ENCODE peak calls at places on chromosomes 3 and 15, in five cellular contexts. H is uterus, F is OCI-LY7, D is stomach, X is body of pancreas. G is an unnamed sample.
A peak's percentile ranks its signal among the peaks of the same experiment; 100 is the strongest.

GRCh38 chr15:48185527-48185926 is 5.9 kb upstream of the CTXN2 start:
- DNase-seq in H (no peak), F (no peak), D (no peak), X (no peak), G (no peak)

GRCh38 chr3:23657647-23658046 is 148.1 kb upstream of the UBE2E1 start:
- DNase-seq in H (no peak), F (no peak), D (no peak), X (no peak), G (no peak)

GRCh38 chr15:101037090-101037830 is 118.1 kb downstream of the LRRK1 start:
- DNase-seq in H (no peak), F (no peak), D (peak; percentile 2), X (no peak), G (peak; percentile 40)

GRCh38 chr15:69607101-69607500 is 154.5 kb downstream of the RPLP1 start:
- DNase-seq in H (no peak), F (no peak), D (no peak), X (no peak), G (peak; percentile 80)

GRCh38 chr3:52193059-52193458 is 4.9 kb upstream of the ALAS1 start:
- DNase-seq in H (peak; percentile 60), F (no peak), D (no peak), X (no peak), G (no peak)

GRCh38 chr3:48598323-48599076 is 3.4 kb upstream of the COL7A1 start:
- DNase-seq in H (peak; percentile 77), F (no peak), D (no peak), X (no peak), G (peak; percentile 93)

GRCh38 chr15:63090502-63091286 is 31.0 kb upstream of the LACTB start:
- DNase-seq in H (no peak), F (no peak), D (no peak), X (no peak), G (no peak)

GRCh38 chr3:50428007-50428633 is 68.8 kb upstream of the TMEM115 start:
- DNase-seq in H (no peak), F (no peak), D (no peak), X (no peak), G (no peak)

GRCh38 chr3:147422934-147423599 is 13.9 kb downstream of the ZIC1 start:
- DNase-seq in H (no peak), F (no peak), D (no peak), X (no peak), G (no peak)

GRCh38 chr3:140552898-140553297 is 125.0 kb upstream of the TRIM42 start:
- DNase-seq in H (no peak), F (no peak), D (no peak), X (no peak), G (peak; percentile 21)

GRCh38 chr15:92023971-92024370 is 170.5 kb downstream of the SLCO3A1 start:
- DNase-seq in H (no peak), F (no peak), D (no peak), X (no peak), G (no peak)

GRCh38 chr15:101349497-101349951 is 54.5 kb upstream of the SNRPA1 start:
- DNase-seq in H (no peak), F (no peak), D (no peak), X (no peak), G (no peak)

GRCh38 chr3:71135373-71136088 is 448.0 kb downstream of the FOXP1 start:
- DNase-seq in H (no peak), F (peak; percentile 8), D (peak; percentile 72), X (peak; percentile 57), G (no peak)

GRCh38 chr3:103112273-103112672 is 677.5 kb downstream of the ZPLD1 start:
- DNase-seq in H (no peak), F (no peak), D (no peak), X (no peak), G (no peak)

GRCh38 chr3:14616606-14617507 is 34.7 kb upstream of the CCDC174 start:
- DNase-seq in H (no peak), F (no peak), D (no peak), X (no peak), G (no peak)

GRCh38 chr3:49769516-49769915 is 16.8 kb downstream of the IP6K1 start:
- DNase-seq in H (no peak), F (no peak), D (no peak), X (no peak), G (no peak)

GRCh38 chr3:170621256-170621655 is 35.4 kb upstream of the SLC7A14 start:
- DNase-seq in H (no peak), F (no peak), D (no peak), X (no peak), G (no peak)

GRCh38 chr3:170622369-170623159 is 36.7 kb upstream of the SLC7A14 start:
- DNase-seq in H (peak; percentile 44), F (no peak), D (no peak), X (no peak), G (no peak)

GRCh38 chr3:170623524-170623923 is 37.6 kb upstream of the SLC7A14 start:
- DNase-seq in H (no peak), F (no peak), D (no peak), X (no peak), G (no peak)
- TF ChIP-seq CTCF in H (no peak), F (no peak), D (no peak), X (no peak), G (no peak)

GRCh38 chr3:116339441-116340028 is 105.8 kb downstream of the LSAMP start:
- DNase-seq in H (no peak), F (no peak), D (no peak), X (peak; percentile 10), G (no peak)
- H3K27ac ChIP-seq in H (no peak overlapping the region), F (no peak overlapping the region), D (no peak overlapping the region), X (no peak overlapping the region), G (no peak overlapping the region)

GRCh38 chr3:182644800-182645433 is 148.4 kb upstream of the ATP11B start:
- DNase-seq in H (no peak), F (no peak), D (no peak), X (no peak), G (no peak)

GRCh38 chr3:182651461-182651860 is 141.8 kb upstream of the ATP11B start:
- DNase-seq in H (no peak), F (no peak), D (no peak), X (no peak), G (no peak)

DNA sequence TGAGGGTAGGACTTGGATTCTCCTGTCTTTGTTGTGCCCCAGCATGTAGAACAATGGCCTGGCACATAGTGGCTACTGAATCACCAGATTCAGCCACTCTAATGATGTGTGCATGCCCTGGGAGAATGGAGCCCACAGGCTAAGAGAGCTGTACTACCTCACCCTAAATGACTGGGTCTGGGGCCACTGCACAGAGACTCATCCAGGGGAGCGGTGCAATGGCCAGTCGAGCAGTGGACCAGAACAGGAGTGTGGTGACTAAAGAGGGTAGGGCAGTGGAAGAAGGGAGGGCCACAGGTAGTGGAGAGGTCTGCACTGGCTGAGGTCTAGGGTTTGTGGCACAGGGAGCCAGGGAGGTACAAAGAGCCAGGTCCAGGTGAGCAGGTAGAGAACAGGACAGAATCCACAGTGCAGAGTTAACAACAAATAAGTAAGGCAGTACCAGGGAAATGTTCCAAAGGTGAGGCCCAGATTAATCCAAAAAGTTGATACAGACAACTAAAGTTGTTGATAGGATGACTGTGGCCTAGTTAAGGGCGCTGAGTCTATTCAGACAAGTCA is 142.7 kb upstream of the ATP11B start:
- DNase-seq in H (no peak), F (no peak), D (no peak), X (no peak), G (no peak)
- TF ChIP-seq CTCF in H (no peak), F (no peak), D (no peak), X (no peak), G (no peak)

GRCh38 chr3:39327746-39328349 is 1.7 kb upstream of the CCR8 start:
- DNase-seq in H (no peak), F (no peak), D (no peak), X (no peak), G (no peak)

GRCh38 chr3:39327053-39327745 is 2.3 kb upstream of the CCR8 start:
- DNase-seq in H (no peak), F (no peak), D (no peak), X (no peak), G (no peak)

GRCh38 chr3:39329493-39329892 is at the start of gene CCR8:
- DNase-seq in H (no peak), F (no peak), D (no peak), X (no peak), G (no peak)

GRCh38 chr3:39323454-39323853 is 6.1 kb upstream of the CCR8 start:
- DNase-seq in H (no peak), F (no peak), D (no peak), X (no peak), G (no peak)

GRCh38 chr3:39325223-39325622 is 4.3 kb upstream of the CCR8 start:
- DNase-seq in H (no peak), F (no peak), D (no peak), X (no peak), G (no peak)
- H3K27ac ChIP-seq in H (no peak overlapping the region), F (no peak overlapping the region), D (no peak overlapping the region), X (no peak overlapping the region), G (no peak overlapping the region)

GRCh38 chr3:10280177-10280529 is 12.6 kb downstream of the GHRL start:
- DNase-seq in H (no peak), F (peak; percentile 35), D (no peak), X (no peak), G (no peak)
- TF ChIP-seq CTCF in H (no peak), F (peak; percentile 72), D (no peak), X (no peak), G (no peak)

GRCh38 chr3:114400369-114400768 is 106.5 kb downstream of the TIGIT start:
- DNase-seq in H (no peak), F (no peak), D (no peak), X (no peak), G (no peak)
- H3K27ac ChIP-seq in H (peak overlapping the region; percentile 43), F (no peak overlapping the region), D (no peak overlapping the region), X (peak overlapping the region; percentile 74), G (no peak overlapping the region)

GRCh38 chr3:189195302-189195701 is 23.5 kb downstream of the TPRG1 start:
- DNase-seq in H (no peak), F (peak; percentile 9), D (no peak), X (no peak), G (no peak)
- TF ChIP-seq CTCF in H (no peak), F (peak; percentile 54), D (no peak), X (no peak), G (no peak)

GRCh38 chr3:136753112-136753939 is 1.1 kb upstream of the STAG1 start:
- DNase-seq in H (no peak), F (peak; percentile 40), D (no peak), X (no peak), G (no peak)

GRCh38 chr3:136752046-136752326 is 192 bp downstream of the STAG1 start:
- DNase-seq in H (no peak), F (peak; percentile 74), D (no peak), X (no peak), G (no peak)

GRCh38 chr3:136751259-136752045 is 726 bp downstream of the STAG1 start:
- DNase-seq in H (peak; percentile 69), F (peak; percentile 80), D (peak; percentile 81), X (peak; percentile 74), G (peak; percentile 85)

GRCh38 chr3:136750922-136751258 is 1.3 kb downstream of the STAG1 start:
- DNase-seq in H (no peak), F (no peak), D (no peak), X (no peak), G (no peak)

GRCh38 chr3:136752327-136753111 is at the start of gene STAG1:
- DNase-seq in H (peak; percentile 99), F (peak; percentile 99), D (peak; percentile 99), X (peak; percentile 99), G (peak; percentile 99)
- H3K27ac ChIP-seq in H (peak within 1 kb of the TSS; percentile 99), F (peak within 1 kb of the TSS; percentile 94), D (peak within 1 kb of the TSS; percentile 99), X (peak within 1 kb of the TSS; percentile 98), G (peak within 1 kb of the TSS; percentile 99)

G was measured in coronary artery.